ENCODE peak calls at places on chromosomes 11 and 22, in eight cellular contexts. Z is IMR-90, M is A549, I is spleen, U is ovary, X is adrenal gland, S is gastrocnemius medialis, P is H1. D is an unnamed sample. For H3K4me1, the result is how much of the 10 kb centered on the place peaks cover.

GRCh38 chr22:38220163-38220562 is 18.4 kb downstream of the MAFF start:
- DNase-seq in M (no peak), X (no peak), I (no peak), U (no peak), Z (no peak), S (no peak), P (no peak), D (no peak)

GRCh38 chr22:19127329-19128008 is 3.6 kb upstream of the TSSK2 start:
- DNase-seq in P (no peak), Z (no peak), X (no peak), M (no peak), S (no peak), I (no peak), U (no peak), D (no peak)

GRCh38 chr22:40637181-40638150 is 947 bp upstream of the MRTFA start:
- DNase-seq in M (no peak), X (peak), P (no peak), I (peak), Z (no peak), S (peak), U (no peak), D (peak)

GRCh38 chr22:30422481-30423295 is 2.9 kb upstream of the MTFP1 start:
- DNase-seq in U (peak), M (peak), S (peak), I (no peak), X (peak), Z (peak), P (peak), D (peak)

GRCh38 chr11:116694815-116695590 is 77.8 kb downstream of the BUD13 start:
- DNase-seq in S (no peak), Z (no peak), I (peak), X (no peak), M (no peak), U (no peak), P (no peak), D (no peak)

GRCh38 chr11:12123177-12123576 is 12.8 kb downstream of the MICAL2 start:
- DNase-seq in X (no peak), P (no peak), I (no peak), S (no peak), M (no peak), Z (peak), U (no peak), D (no peak)

GRCh38 chr11:109547356-109548027 is 125.5 kb downstream of the C11orf87 start:
- DNase-seq in U (no peak), X (no peak), Z (peak), M (no peak), I (no peak), P (no peak), S (no peak), D (no peak)

GRCh38 chr11:71269603-71270511 is 17.5 kb upstream of the SHANK2 start:
- DNase-seq in U (no peak), I (no peak), S (no peak), X (no peak), Z (no peak), M (no peak), P (no peak), D (no peak)

GRCh38 chr11:14974723-14975587 is 2.8 kb upstream of the CALCA start:
- DNase-seq in P (no peak), M (peak), U (no peak), Z (peak), S (no peak), X (no peak), I (peak), D (peak)

GRCh38 chr11:26599421-26599820 is 27.4 kb upstream of the MUC15 start:
- DNase-seq in Z (no peak), P (no peak), M (no peak), S (no peak), X (no peak), I (no peak), U (no peak), D (no peak)

GRCh38 chr11:46916669-46917108 is 1.7 kb downstream of the LRP4 start:
- DNase-seq in I (no peak), U (peak), P (no peak), X (peak), Z (peak), M (peak), S (peak), D (peak)

GRCh38 chr22:20434264-20434751 is 3.3 kb downstream of the SCARF2 start:
- DNase-seq in U (no peak), I (peak), P (no peak), X (no peak), Z (no peak), S (no peak), M (no peak), D (no peak)

GRCh38 chr22:28582806-28583205 is 96.8 kb downstream of the TTC28 start:
- DNase-seq in P (no peak), Z (peak), S (no peak), X (no peak), I (no peak), U (no peak), M (no peak), D (no peak)

GRCh38 chr11:120188371-120188770 is 22.5 kb upstream of the OAF start:
- DNase-seq in U (no peak), I (peak), Z (no peak), P (no peak), X (no peak), M (no peak), S (no peak), D (no peak)

GRCh38 chr11:134499990-134500389 is 87.9 kb upstream of the B3GAT1 start:
- DNase-seq in M (no peak), U (peak), Z (no peak), X (no peak), P (no peak), S (no peak), I (peak), D (no peak)

GRCh38 chr22:47290706-47291430 is 528.4 kb downstream of the TBC1D22A start:
- DNase-seq in M (no peak), X (no peak), S (no peak), U (no peak), I (no peak), Z (no peak), P (no peak), D (no peak)

GRCh38 chr11:72609045-72609444 is 65.2 kb downstream of the PDE2A start:
- DNase-seq in S (no peak), U (no peak), Z (peak), I (no peak), P (no peak), M (no peak), X (no peak), D (no peak)

GRCh38 chr11:18144243-18144642 is 11.9 kb downstream of the MRGPRX3 start:
- DNase-seq in S (no peak), I (no peak), Z (peak), P (no peak), U (no peak), X (no peak), M (no peak), D (no peak)

GRCh38 chr11:9001736-9002135 is 2.1 kb downstream of the NRIP3 start:
- DNase-seq in Z (peak), M (no peak), X (no peak), P (no peak), I (no peak), U (no peak), S (no peak), D (no peak)

GRCh38 chr11:128776434-128777284 is 82.8 kb downstream of the FLI1 start:
- DNase-seq in I (no peak), S (no peak), P (no peak), Z (peak), M (peak), X (peak), U (peak), D (peak)

GRCh38 chr22:38081636-38081940 is 2.4 kb downstream of the SLC16A8 start:
- DNase-seq in I (no peak), Z (no peak), U (no peak), M (no peak), P (no peak), X (no peak), S (no peak), D (no peak)

GRCh38 chr11:69497221-69497787 is 15.8 kb downstream of the LINC01488 start:
- DNase-seq in I (peak), U (peak), S (peak), Z (peak), X (peak), M (peak), P (peak), D (peak)

GRCh38 chr11:1756791-1757771 is 6.6 kb downstream of the CTSD start:
- DNase-seq in Z (no peak), I (peak), S (no peak), P (no peak), U (no peak), M (no peak), X (peak), D (no peak)
- H3K4me1 ChIP-seq in Z (under half), I (half or more), S (half or more), P (under half), U (under half), M (under half), X (half or more), D (half or more)

GRCh38 chr22:37064553-37064952 is 13.0 kb downstream of the KCTD17 start:
- DNase-seq in X (no peak), I (no peak), Z (no peak), P (no peak), S (no peak), M (no peak), U (no peak), D (no peak)
- TF ChIP-seq POLR2A in X (no peak), I (no peak), Z (no peak), P (no peak), S (no peak), M (no peak), U (no peak), D (no peak)

DNA sequence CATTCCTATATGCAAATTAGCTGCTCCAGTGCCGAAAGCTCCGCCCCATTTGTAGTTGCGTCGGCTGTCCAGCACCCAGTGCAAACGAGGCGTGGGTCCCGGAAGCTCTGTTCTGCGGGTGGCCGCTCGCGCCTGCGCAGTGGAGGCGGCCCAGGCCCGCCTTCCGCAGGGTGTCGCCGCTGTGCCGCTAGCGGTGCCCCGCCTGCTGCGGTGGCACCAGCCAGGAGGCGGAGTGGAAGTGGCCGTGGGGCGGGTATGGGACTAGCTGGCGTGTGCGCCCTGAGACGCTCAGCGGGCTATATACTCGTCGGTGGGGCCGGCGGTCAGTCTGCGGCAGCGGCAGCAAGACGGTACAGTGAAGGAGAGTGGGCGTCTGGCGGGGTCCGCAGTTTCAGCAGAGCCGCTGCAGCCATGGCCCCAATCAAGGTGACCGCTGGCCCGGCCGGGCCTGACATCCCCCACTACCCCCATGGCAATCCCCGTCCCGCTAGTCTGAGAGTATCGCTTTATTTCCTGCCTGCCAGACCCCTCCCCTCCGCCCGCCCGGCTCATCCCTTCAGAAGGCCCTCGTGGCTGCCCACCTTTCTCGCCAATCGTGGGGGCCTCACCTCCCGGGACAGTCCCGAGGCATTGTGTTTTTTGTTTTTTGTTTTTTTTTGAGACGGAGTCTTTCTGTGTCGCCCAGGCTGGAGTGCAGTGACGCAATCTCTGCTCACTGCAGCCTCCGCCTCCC is at the start of gene PRDX5:
- DNase-seq in U (peak), P (no peak), M (peak), I (peak), X (peak), S (peak), Z (peak), D (peak)
- TF ChIP-seq CTCF in U (peak), P (peak), M (peak), I (peak), X (peak), S (peak), Z (peak), D (peak)

GRCh38 chr22:26548984-26549383 is 36.7 kb upstream of the TFIP11 start:
- DNase-seq in P (no peak), U (no peak), S (no peak), I (no peak), M (no peak), Z (no peak), X (no peak), D (no peak)

GRCh38 chr22:26549902-26550497 is 37.7 kb upstream of the TFIP11 start:
- DNase-seq in M (no peak), U (no peak), P (no peak), I (no peak), X (no peak), S (no peak), Z (no peak), D (no peak)

GRCh38 chr22:26547837-26548236 is 35.6 kb upstream of the TFIP11 start:
- DNase-seq in M (no peak), Z (no peak), P (no peak), X (no peak), U (no peak), S (no peak), I (no peak), D (no peak)

GRCh38 chr22:26547426-26547825 is 35.2 kb upstream of the TFIP11 start:
- DNase-seq in S (no peak), X (no peak), I (no peak), U (no peak), Z (peak), M (no peak), P (no peak), D (no peak)

DNA sequence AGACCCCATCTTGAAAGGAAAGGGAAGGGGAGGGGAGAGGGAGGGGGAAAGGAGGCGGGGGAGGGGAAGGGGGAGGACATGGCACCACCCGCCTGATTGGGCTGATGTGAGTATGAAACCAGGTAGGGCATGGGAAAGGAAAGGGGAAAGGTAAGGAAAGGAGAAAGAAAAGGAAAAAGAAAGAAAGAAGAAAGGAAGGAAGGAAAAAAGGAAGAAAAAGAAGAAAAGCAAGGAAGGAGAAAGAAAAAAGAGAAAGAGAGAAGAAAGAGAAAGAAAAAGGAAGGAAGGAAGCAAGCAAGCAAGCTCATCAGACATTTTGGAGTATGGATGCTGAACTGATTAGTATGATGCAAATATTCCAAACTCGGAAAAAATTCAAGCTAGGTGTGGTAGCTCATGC is 36.0 kb upstream of the TFIP11 start:
- DNase-seq in Z (no peak), U (no peak), X (no peak), S (no peak), P (no peak), M (no peak), I (no peak), D (no peak)
- H3K4me1 ChIP-seq in Z (under half), U (under half), X (under half), S (half or more), P (under half), M (under half), I (half or more), D (half or more)

GRCh38 chr11:20112291-20113146 is 47.8 kb downstream of the DBX1 start:
- DNase-seq in P (no peak), I (no peak), X (peak), S (peak), Z (peak), U (peak), M (peak), D (peak)
- TF ChIP-seq POLR2A in P (no peak), I (no peak), X (no peak), S (no peak), Z (peak), U (peak), M (no peak), D (peak)

GRCh38 chr11:83206771-83207413 is 13.4 kb downstream of the ANKRD42 start:
- DNase-seq in M (no peak), P (no peak), I (no peak), X (no peak), Z (no peak), U (no peak), S (no peak), D (no peak)

DNA sequence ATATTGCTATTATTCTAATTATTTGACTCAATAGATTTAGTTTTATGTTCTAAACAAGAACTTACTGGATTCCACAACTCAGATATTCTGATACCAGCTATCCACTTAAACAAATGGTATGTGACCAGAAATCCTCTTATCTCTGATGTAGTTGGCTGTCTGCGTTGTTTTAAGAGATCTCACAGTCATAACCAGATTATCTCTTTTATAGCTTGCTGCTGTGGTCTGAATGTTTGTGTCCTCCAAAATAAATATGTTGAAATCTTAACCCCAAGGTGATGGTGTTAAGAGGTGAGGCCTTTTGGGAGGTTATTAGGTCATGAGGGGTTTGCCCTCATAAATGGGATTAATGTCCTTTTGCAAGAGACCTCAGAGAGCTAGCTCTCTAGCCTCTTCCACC is 12.7 kb downstream of the ANKRD42 start:
- DNase-seq in X (no peak), P (no peak), I (no peak), U (no peak), M (no peak), Z (no peak), S (no peak), D (no peak)
- TF ChIP-seq CTCF in X (no peak), P (no peak), I (no peak), U (no peak), M (no peak), Z (no peak), S (no peak), D (no peak)

GRCh38 chr11:78196661-78197091 is 8.0 kb downstream of the USP35 start:
- DNase-seq in Z (no peak), S (no peak), U (no peak), X (no peak), M (no peak), I (peak), P (no peak), D (no peak)

GRCh38 chr11:78192911-78193341 is 4.2 kb downstream of the USP35 start:
- DNase-seq in P (no peak), X (no peak), U (no peak), Z (no peak), I (peak), M (no peak), S (no peak), D (no peak)

GRCh38 chr11:78195917-78196545 is 7.3 kb downstream of the USP35 start:
- DNase-seq in P (no peak), M (no peak), S (no peak), U (no peak), Z (no peak), I (peak), X (no peak), D (peak)

GRCh38 chr11:78193806-78194205 is 5.1 kb downstream of the USP35 start:
- DNase-seq in P (no peak), I (peak), M (no peak), S (no peak), Z (no peak), X (no peak), U (no peak), D (peak)

DNA sequence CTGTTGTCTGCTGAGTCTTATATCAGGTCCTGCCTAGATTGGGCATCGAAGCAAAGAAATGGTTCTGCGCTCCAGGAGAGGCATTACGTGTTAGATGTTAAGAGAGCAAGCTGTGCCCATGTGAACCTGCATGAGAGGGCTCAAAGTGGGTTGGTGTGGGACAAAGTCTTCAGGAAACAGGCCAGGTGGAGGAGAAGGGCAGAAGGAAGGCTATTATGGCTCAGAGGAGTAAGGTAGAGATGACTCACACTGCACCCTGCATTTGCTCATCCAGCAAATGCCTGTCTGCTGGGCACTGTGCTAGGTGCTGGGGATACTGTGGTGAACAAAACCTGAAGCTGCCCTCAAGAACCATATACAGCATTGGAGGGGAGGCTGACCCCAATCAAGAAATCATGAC is 5.8 kb downstream of the USP35 start:
- DNase-seq in Z (no peak), I (no peak), X (no peak), M (no peak), S (no peak), U (no peak), P (no peak), D (no peak)
- H3K4me1 ChIP-seq in Z (under half), I (under half), X (under half), M (under half), S (under half), U (under half), P (under half), D (under half)

DNA sequence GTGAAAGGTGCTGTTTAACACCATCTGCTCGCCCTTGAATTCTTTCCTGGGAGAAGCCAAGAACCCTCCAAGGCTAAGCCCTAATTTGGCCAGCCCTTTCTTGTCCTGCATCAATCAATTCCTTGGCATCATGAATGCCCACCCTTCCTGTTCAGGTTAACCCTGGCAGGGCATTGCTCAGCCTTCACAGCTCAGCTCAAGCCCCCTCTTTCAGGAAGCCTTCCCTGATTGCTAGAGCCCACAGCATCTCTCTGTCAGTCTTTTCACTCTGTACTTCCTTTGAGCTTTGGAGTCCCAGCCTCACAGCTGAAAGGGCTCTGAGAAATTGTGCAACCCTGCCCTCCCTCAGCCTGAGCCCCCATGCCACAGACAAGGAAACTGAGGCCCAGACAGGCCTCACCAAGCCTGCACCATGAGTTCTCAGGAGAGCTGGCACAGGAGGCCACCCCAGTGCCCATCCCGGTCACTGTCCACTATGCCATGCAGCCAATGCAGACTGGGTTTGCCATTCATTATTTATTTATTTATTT is 16.9 kb downstream of the RPL3 start:
- DNase-seq in Z (no peak), X (no peak), P (no peak), M (no peak), U (no peak), I (no peak), S (no peak), D (no peak)
- TF ChIP-seq POLR2A in Z (no peak), X (no peak), P (no peak), M (no peak), U (no peak), I (no peak), S (no peak), D (no peak)

DNA sequence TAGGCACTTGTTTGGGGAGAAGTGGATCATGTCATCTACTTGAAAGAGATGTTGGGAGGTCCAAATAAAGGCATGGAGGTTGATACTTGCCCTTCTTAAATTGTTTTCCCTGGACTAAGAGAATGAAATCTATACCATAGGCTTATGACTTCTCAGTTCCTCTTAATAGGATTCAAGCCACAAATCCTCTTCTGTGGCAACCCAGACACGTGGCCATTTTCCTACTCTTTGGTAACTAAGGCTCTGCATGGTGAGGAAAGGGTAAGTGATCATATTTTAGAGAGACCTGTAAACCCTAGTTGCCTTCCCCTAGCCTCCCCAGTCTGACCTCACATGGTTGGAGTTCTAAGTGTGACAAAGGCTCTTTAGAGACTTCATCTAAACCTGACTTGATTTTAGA is 72.9 kb upstream of the CD44 start:
- DNase-seq in U (no peak), S (no peak), X (no peak), M (no peak), Z (no peak), P (no peak), I (no peak), D (no peak)
- TF ChIP-seq CTCF in U (no peak), S (no peak), X (no peak), M (no peak), Z (no peak), P (no peak), I (no peak), D (no peak)